ENCODE peak calls at places on chromosomes 5 and 9, in seven cellular contexts. R is nephron progenitor cell, V is HFF-Myc, L is left ventricle myocardium inferior, U is cardiac fibroblast, N is stomach, Q is left lung. H is an unnamed sample.

GRCh38 chr9:129639034-129639630 is 2.8 kb downstream of the ASB6 start:
- DNase-seq in Q (no peak), N (no peak), R (no peak), V (no peak), L (no peak), U (no peak), H (no peak)

GRCh38 chr9:93286252-93287188 is 102.6 kb downstream of the WNK2 start:
- DNase-seq in Q (no peak), U (no peak), R (no peak), V (no peak), N (no peak), L (no peak), H (no peak)

GRCh38 chr9:85941966-85942912 is 1.3 kb downstream of the NAA35 start:
- DNase-seq in Q (no peak), R (no peak), V (no peak), L (no peak), N (no peak), U (peak), H (no peak)

GRCh38 chr5:33938881-33939280 is 2.7 kb downstream of the RXFP3 start:
- DNase-seq in L (no peak), Q (no peak), N (no peak), R (no peak), V (no peak), U (no peak), H (no peak)

GRCh38 chr9:77943053-77943452 is 88.6 kb downstream of the GNAQ start:
- DNase-seq in N (no peak), U (no peak), Q (no peak), V (no peak), R (no peak), L (no peak), H (no peak)

GRCh38 chr5:141878186-141878770 is at the start of gene PCDH1:
- DNase-seq in Q (no peak), U (peak), R (peak), L (peak), V (no peak), N (peak), H (no peak)

GRCh38 chr5:169696621-169697517 is 59.8 kb downstream of the DOCK2 start:
- DNase-seq in Q (no peak), V (no peak), N (no peak), U (peak), R (no peak), L (no peak), H (no peak)

GRCh38 chr9:74556685-74557084 is 59.5 kb downstream of the RORB start:
- DNase-seq in V (no peak), L (no peak), Q (no peak), U (no peak), R (no peak), N (no peak), H (no peak)

GRCh38 chr9:109320734-109321448 is at the start of gene EPB41L4B:
- DNase-seq in L (peak), N (peak), U (peak), Q (peak), R (peak), V (peak), H (peak)

GRCh38 chr5:125065114-125065513 is 318.7 kb upstream of the ZNF608 start:
- DNase-seq in V (no peak), R (no peak), L (no peak), N (no peak), U (no peak), Q (no peak), H (no peak)

GRCh38 chr5:37738865-37739488 is 100.9 kb downstream of the GDNF start:
- DNase-seq in L (no peak), R (no peak), U (peak), V (no peak), Q (no peak), N (no peak), H (no peak)

GRCh38 chr5:141874262-141874964 is 3.8 kb downstream of the PCDH1 start:
- DNase-seq in N (peak), V (no peak), Q (no peak), U (no peak), L (peak), R (no peak), H (no peak)

GRCh38 chr5:173454764-173455598 is 126.8 kb upstream of the STC2 start:
- DNase-seq in U (peak), Q (peak), N (no peak), R (no peak), V (peak), L (peak), H (no peak)

GRCh38 chr9:69877852-69878507 is 57.4 kb downstream of the CFAP95 start:
- DNase-seq in V (no peak), R (no peak), L (no peak), Q (no peak), U (peak), N (no peak), H (no peak)

GRCh38 chr5:168393773-168394172 is 92.5 kb upstream of the RARS1 start:
- DNase-seq in N (no peak), V (no peak), R (no peak), Q (no peak), L (no peak), U (no peak), H (no peak)

GRCh38 chr5:137252513-137252912 is 246.6 kb downstream of the SPOCK1 start:
- DNase-seq in V (no peak), R (no peak), Q (no peak), U (peak), L (no peak), N (no peak), H (no peak)

GRCh38 chr5:127876384-127876783 is 173.2 kb downstream of the CCDC192 start:
- DNase-seq in L (no peak), U (no peak), R (no peak), Q (no peak), N (no peak), V (no peak), H (no peak)

GRCh38 chr9:131709741-131710499 is 30.0 kb downstream of the RAPGEF1 start:
- DNase-seq in U (peak), Q (no peak), N (no peak), R (peak), L (no peak), V (no peak), H (no peak)

GRCh38 chr5:123511290-123511647 is 708 bp upstream of the CSNK1G3 start:
- DNase-seq in R (no peak), V (no peak), Q (no peak), U (peak), N (no peak), L (no peak), H (no peak)

GRCh38 chr5:75993638-75994037 is 89.5 kb upstream of the SV2C start:
- DNase-seq in V (no peak), Q (no peak), L (no peak), R (no peak), N (no peak), U (no peak), H (no peak)

GRCh38 chr9:94937214-94937903 is 210.9 kb downstream of the AOPEP start:
- DNase-seq in Q (no peak), N (no peak), L (no peak), U (peak), R (no peak), V (peak), H (no peak)

GRCh38 chr9:14585730-14586473 is 107.3 kb downstream of the ZDHHC21 start:
- DNase-seq in R (no peak), U (no peak), V (no peak), Q (no peak), N (no peak), L (no peak), H (no peak)

GRCh38 chr5:90528704-90529233 is 615 bp downstream of the LYSMD3 start:
- DNase-seq in L (no peak), R (no peak), Q (no peak), V (no peak), U (peak), N (no peak), H (no peak)

GRCh38 chr5:154714271-154714986 is 40.7 kb upstream of the LARP1 start:
- DNase-seq in V (no peak), N (peak), Q (peak), R (no peak), L (no peak), U (peak), H (no peak)

GRCh38 chr5:37664551-37664950 is 175.3 kb downstream of the GDNF start:
- DNase-seq in N (no peak), U (no peak), R (no peak), Q (no peak), L (no peak), V (no peak), H (no peak)

GRCh38 chr5:169423580-169424278 is 122.8 kb upstream of the SLIT3 start:
- DNase-seq in L (no peak), R (no peak), N (no peak), U (peak), Q (no peak), V (no peak), H (no peak)

GRCh38 chr5:89722538-89722937 is 687.0 kb downstream of the CETN3 start:
- DNase-seq in R (no peak), L (no peak), U (no peak), N (no peak), V (no peak), Q (no peak), H (no peak)

GRCh38 chr5:132067451-132067850 is 6.1 kb upstream of the CSF2 start:
- DNase-seq in R (no peak), U (no peak), V (no peak), N (no peak), L (peak), Q (no peak), H (no peak)

GRCh38 chr5:173662896-173663809 is 46.7 kb upstream of the BOD1 start:
- DNase-seq in R (no peak), U (no peak), V (no peak), N (no peak), Q (no peak), L (no peak), H (no peak)

GRCh38 chr9:121883281-121884056 is 209.6 kb downstream of the TTLL11 start:
- DNase-seq in Q (no peak), N (no peak), R (no peak), U (peak), V (no peak), L (no peak), H (no peak)

GRCh38 chr9:86202338-86202882 is 57.0 kb downstream of the C9orf153 start:
- DNase-seq in U (peak), V (peak), Q (no peak), N (no peak), R (peak), L (no peak), H (no peak)

GRCh38 chr5:141823056-141823455 is 55.2 kb downstream of the PCDH1 start:
- DNase-seq in V (no peak), R (no peak), Q (no peak), N (no peak), L (no peak), U (no peak), H (no peak)

GRCh38 chr9:12702160-12702758 is 9.1 kb downstream of the TYRP1 start:
- DNase-seq in R (peak), N (no peak), L (no peak), Q (peak), U (peak), V (no peak), H (no peak)

GRCh38 chr9:122228191-122228905 is 409 bp downstream of the LHX6 start:
- DNase-seq in R (peak), N (no peak), Q (no peak), V (no peak), L (no peak), U (no peak), H (no peak)

GRCh38 chr9:121972501-121972981 is 120.6 kb downstream of the TTLL11 start:
- DNase-seq in R (no peak), L (no peak), N (peak), Q (peak), V (no peak), U (peak), H (no peak)

GRCh38 chr5:178314961-178315820 is 82.6 kb upstream of the PHYKPL start:
- DNase-seq in Q (no peak), V (no peak), L (no peak), N (no peak), U (no peak), R (no peak), H (no peak)

GRCh38 chr5:60577116-60577515 is 122.8 kb downstream of the DEPDC1B start:
- DNase-seq in Q (no peak), R (no peak), V (no peak), L (no peak), N (no peak), U (no peak), H (no peak)

GRCh38 chr5:14133394-14133793 is 9.7 kb upstream of the TRIO start:
- DNase-seq in N (no peak), Q (no peak), R (no peak), L (no peak), U (no peak), V (no peak), H (no peak)

GRCh38 chr5:34625246-34625645 is 30.9 kb upstream of the RAI14 start:
- DNase-seq in V (no peak), Q (no peak), R (no peak), N (no peak), U (no peak), L (no peak), H (no peak)

GRCh38 chr9:4048441-4048840 is 251.4 kb downstream of the GLIS3 start:
- DNase-seq in N (no peak), U (peak), L (no peak), R (no peak), Q (no peak), V (peak), H (no peak)
- TF ChIP-seq CTCF in N (no peak), U (peak), L (peak), R (peak), Q (no peak), V (peak), H (no peak)

DNA sequence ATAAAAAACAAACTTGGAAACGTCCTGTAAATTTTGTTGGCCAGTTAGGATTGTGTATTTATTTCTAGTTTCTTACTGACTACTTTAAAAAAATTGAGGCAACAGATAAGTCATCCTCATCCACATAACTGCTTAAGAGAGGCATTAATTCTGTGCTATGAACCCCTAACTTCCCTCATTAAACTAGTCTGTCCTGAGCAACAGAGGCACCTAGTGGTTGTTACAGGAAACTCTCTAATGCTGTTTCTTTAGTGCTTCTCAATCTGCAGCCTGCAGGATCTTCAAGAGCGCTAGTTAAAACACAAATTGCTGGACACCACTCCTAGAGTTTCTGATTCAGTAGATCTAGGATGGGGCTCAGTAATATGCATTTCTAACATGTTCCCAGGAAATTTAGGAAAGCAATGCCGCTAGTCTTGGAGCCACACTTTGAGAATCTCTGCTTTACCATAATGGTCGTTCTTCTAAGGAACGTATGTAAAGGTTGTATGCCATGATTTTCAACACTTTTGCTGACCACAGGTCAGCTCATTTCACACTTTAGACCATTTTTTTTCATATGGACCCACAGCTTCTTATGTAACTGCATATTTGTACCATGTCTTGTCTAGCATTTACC is 410.1 kb upstream of the SMARCA2 start:
- DNase-seq in V (peak), L (no peak), U (peak), N (no peak), R (no peak), Q (no peak), H (no peak)
- TF ChIP-seq CTCF in V (peak), L (peak), U (peak), N (peak), R (peak), Q (peak), H (no peak)

DNA sequence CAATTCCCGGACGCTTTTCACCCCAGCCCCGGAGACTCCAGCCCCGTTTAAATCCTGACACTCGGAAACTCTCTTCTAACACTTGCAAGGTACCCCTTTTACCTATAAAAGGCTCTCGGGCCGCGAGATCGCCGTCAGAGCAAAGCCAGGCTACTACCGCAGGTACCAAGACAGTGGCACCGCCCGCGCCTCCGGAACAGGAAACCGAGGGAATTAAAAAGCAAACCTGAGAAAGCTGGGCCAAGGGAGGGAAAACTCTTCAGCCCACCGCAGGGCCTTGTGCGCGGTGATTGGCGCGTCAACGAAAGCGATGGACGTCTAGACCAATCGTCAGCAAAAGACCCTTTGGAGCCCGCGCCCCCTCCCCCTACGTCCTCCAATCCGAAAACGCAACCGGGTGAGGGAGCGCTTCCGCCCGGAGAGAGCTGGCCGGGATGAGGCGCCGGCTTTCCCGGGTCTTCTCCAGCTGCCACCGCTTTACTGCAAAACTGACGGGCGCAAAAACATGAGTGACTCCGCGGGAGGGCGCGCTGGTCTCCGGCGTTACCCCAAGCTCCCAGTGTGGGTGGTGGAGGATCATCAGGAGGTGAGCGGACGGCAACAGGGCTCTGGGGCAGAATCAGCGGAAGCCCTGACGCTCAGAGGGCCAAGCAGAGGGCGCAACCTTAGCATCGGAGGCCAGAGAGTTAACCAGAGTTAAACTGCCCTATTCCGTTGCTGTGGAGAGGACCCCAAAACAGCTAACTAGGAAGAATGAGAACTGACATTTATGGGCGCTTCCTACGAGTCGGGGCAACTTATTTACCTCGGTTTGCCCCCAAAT is at the start of the genes C5orf22 and DROSHA:
- DNase-seq in V (peak), N (peak), U (peak), Q (peak), L (peak), R (peak), H (peak)
- TF ChIP-seq CTCF in V (no peak), N (no peak), U (peak), Q (no peak), L (peak), R (no peak), H (no peak)

DNA sequence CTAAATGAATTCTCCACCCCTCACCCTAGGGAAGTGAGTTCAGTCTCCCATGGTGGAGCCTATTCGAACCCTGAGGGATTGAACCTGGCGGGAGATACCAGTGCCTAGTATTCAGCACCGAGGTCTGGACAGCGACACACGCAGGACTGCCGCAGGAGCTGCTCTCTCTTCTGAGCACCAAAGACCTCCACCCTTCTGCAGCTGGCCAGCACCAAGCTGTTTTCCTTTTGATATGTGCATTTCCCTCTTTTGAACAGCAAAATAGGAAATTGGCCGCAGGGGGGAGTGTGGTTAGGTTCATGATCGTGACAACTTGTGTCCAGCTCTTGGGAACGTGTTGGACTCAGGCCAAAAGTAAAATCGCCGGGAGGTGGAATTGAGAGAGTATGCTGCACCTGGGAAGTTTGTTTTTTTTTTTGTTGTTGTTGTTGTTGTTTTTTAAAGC is 1.2 kb upstream of the PCSK1 start:
- DNase-seq in N (peak), L (peak), V (peak), R (peak), U (peak), Q (peak), H (peak)
- TF ChIP-seq CTCF in N (no peak), L (no peak), V (no peak), R (no peak), U (no peak), Q (no peak), H (no peak)